ENCODE peak calls at places on chromosome 19, in ten cellular contexts. One of them, this sample, is unnamed.

GRCh38 chr19:7419153-7419552 is 69.7 kb downstream of the PEX11G start:
- DNase-seq in right cardiac atrium: no peak
- DNase-seq in thoracic aorta: no peak
- DNase-seq in CD4-positive, CD25-positive, alpha-beta regulatory T cell: no peak
- DNase-seq in CD4-positive, alpha-beta T cell: no peak
- DNase-seq in Peyer's patch: no peak
- DNase-seq in keratinocyte: no peak
- DNase-seq in RWPE1: no peak
- DNase-seq in effector memory CD4-positive, alpha-beta T cell: no peak
- DNase-seq in CD8-positive, alpha-beta T cell: no peak
- DNase-seq in this sample: no peak

GRCh38 chr19:35296644-35297514 is 4.9 kb downstream of the MAG start:
- DNase-seq in CD4-positive, CD25-positive, alpha-beta regulatory T cell: no peak
- DNase-seq in Peyer's patch: no peak
- DNase-seq in effector memory CD4-positive, alpha-beta T cell: no peak
- DNase-seq in thoracic aorta: no peak
- DNase-seq in right cardiac atrium: no peak
- DNase-seq in RWPE1: no peak
- DNase-seq in CD4-positive, alpha-beta T cell: no peak
- DNase-seq in CD8-positive, alpha-beta T cell: no peak
- DNase-seq in keratinocyte: no peak
- DNase-seq in this sample: no peak

GRCh38 chr19:34597596-34597995 is 79.4 kb downstream of the SCGB2B2 start:
- DNase-seq in CD8-positive, alpha-beta T cell: no peak
- DNase-seq in right cardiac atrium: no peak
- DNase-seq in Peyer's patch: no peak
- DNase-seq in keratinocyte: no peak
- DNase-seq in thoracic aorta: no peak
- DNase-seq in RWPE1: no peak
- DNase-seq in CD4-positive, alpha-beta T cell: no peak
- DNase-seq in effector memory CD4-positive, alpha-beta T cell: no peak
- DNase-seq in CD4-positive, CD25-positive, alpha-beta regulatory T cell: no peak
- DNase-seq in this sample: no peak

GRCh38 chr19:8212212-8212611 is 3.0 kb downstream of the CERS4 start:
- DNase-seq in effector memory CD4-positive, alpha-beta T cell: no peak
- DNase-seq in right cardiac atrium: no peak
- DNase-seq in CD8-positive, alpha-beta T cell: no peak
- DNase-seq in Peyer's patch: no peak
- DNase-seq in thoracic aorta: no peak
- DNase-seq in RWPE1: no peak
- DNase-seq in keratinocyte: no peak
- DNase-seq in CD4-positive, CD25-positive, alpha-beta regulatory T cell: no peak
- DNase-seq in CD4-positive, alpha-beta T cell: no peak
- DNase-seq in this sample: no peak

GRCh38 chr19:55189424-55189823 is 9.3 kb upstream of the SYT5 start:
- DNase-seq in thoracic aorta: no peak
- DNase-seq in effector memory CD4-positive, alpha-beta T cell: no peak
- DNase-seq in keratinocyte: peak; percentile 98
- DNase-seq in Peyer's patch: no peak
- DNase-seq in right cardiac atrium: no peak
- DNase-seq in CD8-positive, alpha-beta T cell: no peak
- DNase-seq in CD4-positive, alpha-beta T cell: no peak
- DNase-seq in CD4-positive, CD25-positive, alpha-beta regulatory T cell: no peak
- DNase-seq in RWPE1: peak; percentile 98
- DNase-seq in this sample: no peak

GRCh38 chr19:43934055-43934984 is 762 bp downstream of the ZNF45 start:
- DNase-seq in thoracic aorta: no peak
- DNase-seq in CD4-positive, alpha-beta T cell: no peak
- DNase-seq in keratinocyte: no peak
- DNase-seq in CD8-positive, alpha-beta T cell: no peak
- DNase-seq in Peyer's patch: no peak
- DNase-seq in CD4-positive, CD25-positive, alpha-beta regulatory T cell: no peak
- DNase-seq in right cardiac atrium: no peak
- DNase-seq in RWPE1: peak; percentile 13
- DNase-seq in effector memory CD4-positive, alpha-beta T cell: no peak
- DNase-seq in this sample: no peak

GRCh38 chr19:45400192-45400591 is 4.7 kb downstream of the PPP1R13L start:
- DNase-seq in right cardiac atrium: no peak
- DNase-seq in RWPE1: peak; percentile 72
- DNase-seq in effector memory CD4-positive, alpha-beta T cell: no peak
- DNase-seq in CD4-positive, alpha-beta T cell: no peak
- DNase-seq in CD8-positive, alpha-beta T cell: no peak
- DNase-seq in keratinocyte: peak; percentile 90
- DNase-seq in Peyer's patch: no peak
- DNase-seq in CD4-positive, CD25-positive, alpha-beta regulatory T cell: no peak
- DNase-seq in thoracic aorta: no peak
- DNase-seq in this sample: no peak

GRCh38 chr19:40265763-40266099 is 19.4 kb downstream of the AKT2 start:
- DNase-seq in thoracic aorta: no peak
- DNase-seq in keratinocyte: no peak
- DNase-seq in CD4-positive, alpha-beta T cell: no peak
- DNase-seq in Peyer's patch: no peak
- DNase-seq in CD4-positive, CD25-positive, alpha-beta regulatory T cell: no peak
- DNase-seq in CD8-positive, alpha-beta T cell: no peak
- DNase-seq in effector memory CD4-positive, alpha-beta T cell: no peak
- DNase-seq in RWPE1: no peak
- DNase-seq in right cardiac atrium: no peak
- DNase-seq in this sample: no peak

GRCh38 chr19:2719232-2719735 is 1.9 kb downstream of the DIRAS1 start:
- DNase-seq in CD4-positive, alpha-beta T cell: no peak
- DNase-seq in CD4-positive, CD25-positive, alpha-beta regulatory T cell: no peak
- DNase-seq in right cardiac atrium: no peak
- DNase-seq in thoracic aorta: no peak
- DNase-seq in effector memory CD4-positive, alpha-beta T cell: no peak
- DNase-seq in RWPE1: no peak
- DNase-seq in keratinocyte: no peak
- DNase-seq in CD8-positive, alpha-beta T cell: no peak
- DNase-seq in Peyer's patch: no peak
- DNase-seq in this sample: no peak

GRCh38 chr19:46746281-46746965 is at the start of gene STRN4:
- DNase-seq in RWPE1: peak; percentile 90
- DNase-seq in CD4-positive, CD25-positive, alpha-beta regulatory T cell: peak; percentile 66
- DNase-seq in Peyer's patch: peak; percentile 78
- DNase-seq in right cardiac atrium: peak; percentile 85
- DNase-seq in keratinocyte: no peak
- DNase-seq in effector memory CD4-positive, alpha-beta T cell: peak; percentile 52
- DNase-seq in CD8-positive, alpha-beta T cell: no peak
- DNase-seq in CD4-positive, alpha-beta T cell: peak; percentile 67
- DNase-seq in thoracic aorta: no peak
- DNase-seq in this sample: no peak

GRCh38 chr19:29515706-29516357 is 10.0 kb upstream of the VSTM2B start:
- DNase-seq in keratinocyte: no peak
- DNase-seq in RWPE1: no peak
- DNase-seq in CD4-positive, alpha-beta T cell: no peak
- DNase-seq in effector memory CD4-positive, alpha-beta T cell: no peak
- DNase-seq in CD8-positive, alpha-beta T cell: no peak
- DNase-seq in Peyer's patch: peak; percentile 7
- DNase-seq in thoracic aorta: no peak
- DNase-seq in right cardiac atrium: peak; percentile 18
- DNase-seq in CD4-positive, CD25-positive, alpha-beta regulatory T cell: no peak
- DNase-seq in this sample: no peak

DNA sequence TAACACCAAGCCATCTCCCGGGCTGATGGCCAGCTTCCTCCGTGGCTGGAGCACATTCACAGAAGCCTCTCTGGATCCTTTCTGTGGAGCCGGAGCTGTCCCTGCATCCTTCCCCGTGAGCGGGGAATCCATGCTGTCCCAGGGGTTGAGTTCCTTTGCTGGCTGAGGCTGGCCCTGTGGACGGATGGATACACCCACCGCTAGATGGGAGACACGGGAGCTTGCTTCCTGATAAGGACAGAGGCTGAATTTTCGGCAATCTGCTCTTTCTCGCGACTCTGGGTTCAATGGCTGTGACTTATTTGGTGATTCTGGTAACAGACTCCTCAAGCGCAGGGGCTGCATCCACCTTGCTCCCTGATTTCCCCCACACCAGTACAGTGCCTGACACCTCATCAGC is 370.4 kb downstream of the ZNF536 start:
- DNase-seq in CD4-positive, alpha-beta T cell: no peak
- DNase-seq in Peyer's patch: no peak
- DNase-seq in RWPE1: no peak
- DNase-seq in keratinocyte: no peak
- DNase-seq in effector memory CD4-positive, alpha-beta T cell: no peak
- DNase-seq in thoracic aorta: no peak
- DNase-seq in CD4-positive, CD25-positive, alpha-beta regulatory T cell: no peak
- DNase-seq in right cardiac atrium: no peak
- DNase-seq in CD8-positive, alpha-beta T cell: no peak
- DNase-seq in this sample: no peak
- H3K27ac ChIP-seq in CD4-positive, alpha-beta T cell: no peak overlapping the region
- H3K27ac ChIP-seq in Peyer's patch: no peak overlapping the region
- H3K27ac ChIP-seq in RWPE1: no peak overlapping the region
- H3K27ac ChIP-seq in keratinocyte: no peak overlapping the region
- H3K27ac ChIP-seq in effector memory CD4-positive, alpha-beta T cell: no peak overlapping the region
- H3K27ac ChIP-seq in thoracic aorta: no peak overlapping the region
- H3K27ac ChIP-seq in CD4-positive, CD25-positive, alpha-beta regulatory T cell: no peak overlapping the region
- H3K27ac ChIP-seq in right cardiac atrium: no peak overlapping the region
- H3K27ac ChIP-seq in CD8-positive, alpha-beta T cell: no peak overlapping the region
- H3K27ac ChIP-seq in this sample: no peak overlapping the region

DNA sequence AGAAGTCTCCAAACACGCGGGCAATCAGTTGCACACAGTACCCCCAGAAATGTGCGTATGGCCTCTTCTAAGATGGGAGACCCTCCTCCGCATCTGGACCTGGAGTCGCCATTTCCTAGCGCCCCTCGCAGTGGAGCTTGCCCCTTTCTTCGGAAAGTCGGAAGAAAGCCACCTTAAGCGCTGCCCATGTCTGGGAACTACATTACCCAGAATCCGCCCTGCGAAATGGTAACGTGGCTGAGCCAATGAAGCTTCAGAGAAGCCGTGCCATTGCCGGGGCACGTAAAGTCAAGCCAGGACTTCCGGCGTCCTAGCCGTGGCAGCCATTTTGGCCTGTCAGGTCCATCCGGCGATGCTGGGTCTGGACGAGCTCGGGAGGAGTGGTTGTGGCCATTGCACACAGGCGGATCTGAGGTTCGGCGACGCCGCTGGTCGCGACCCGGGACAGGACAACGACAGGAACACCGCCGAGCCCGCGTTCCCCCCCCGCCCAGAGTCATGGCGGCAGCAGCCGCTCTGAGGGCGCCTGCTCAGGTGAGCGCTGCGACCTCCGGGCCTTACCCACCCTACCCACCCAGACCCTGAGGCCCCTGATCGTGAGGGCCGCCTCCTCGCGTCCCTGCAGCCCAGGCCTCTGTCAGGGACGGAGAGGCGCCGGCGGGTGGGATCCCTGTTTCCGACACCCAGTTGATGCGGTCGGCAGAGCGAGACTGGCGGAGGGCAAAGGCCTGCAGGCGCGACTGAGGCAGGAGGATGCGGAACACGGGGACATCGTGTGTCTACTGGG is at the start of gene ZNF586:
- DNase-seq in right cardiac atrium: peak; percentile 94
- DNase-seq in CD4-positive, alpha-beta T cell: peak; percentile 80
- DNase-seq in thoracic aorta: peak; percentile 35
- DNase-seq in keratinocyte: peak; percentile 50
- DNase-seq in CD4-positive, CD25-positive, alpha-beta regulatory T cell: peak; percentile 96
- DNase-seq in Peyer's patch: peak; percentile 88
- DNase-seq in RWPE1: peak; percentile 92
- DNase-seq in effector memory CD4-positive, alpha-beta T cell: peak; percentile 85
- DNase-seq in CD8-positive, alpha-beta T cell: peak; percentile 64
- DNase-seq in this sample: peak; percentile 85
- H3K27ac ChIP-seq in right cardiac atrium: peak within 1 kb of the TSS; percentile 70
- H3K27ac ChIP-seq in CD4-positive, alpha-beta T cell: peak within 1 kb of the TSS; percentile 73
- H3K27ac ChIP-seq in thoracic aorta: peak within 1 kb of the TSS; percentile 22
- H3K27ac ChIP-seq in keratinocyte: peak within 1 kb of the TSS; percentile 58
- H3K27ac ChIP-seq in CD4-positive, CD25-positive, alpha-beta regulatory T cell: peak within 1 kb of the TSS; percentile 82
- H3K27ac ChIP-seq in Peyer's patch: peak within 1 kb of the TSS; percentile 70
- H3K27ac ChIP-seq in RWPE1: peak within 1 kb of the TSS; percentile 81
- H3K27ac ChIP-seq in effector memory CD4-positive, alpha-beta T cell: peak within 1 kb of the TSS; percentile 75
- H3K27ac ChIP-seq in CD8-positive, alpha-beta T cell: peak within 1 kb of the TSS; percentile 61
- H3K27ac ChIP-seq in this sample: peak within 1 kb of the TSS; percentile 75

GRCh38 chr19:13013649-13014048 is 18.4 kb downstream of the NFIX start:
- DNase-seq in thoracic aorta: no peak
- DNase-seq in keratinocyte: no peak
- DNase-seq in CD4-positive, alpha-beta T cell: no peak
- DNase-seq in RWPE1: no peak
- DNase-seq in effector memory CD4-positive, alpha-beta T cell: no peak
- DNase-seq in right cardiac atrium: peak; percentile 62
- DNase-seq in Peyer's patch: no peak
- DNase-seq in CD4-positive, CD25-positive, alpha-beta regulatory T cell: no peak
- DNase-seq in CD8-positive, alpha-beta T cell: no peak
- DNase-seq in this sample: no peak

GRCh38 chr19:13016245-13016627 is 21.0 kb downstream of the NFIX start:
- DNase-seq in Peyer's patch: no peak
- DNase-seq in thoracic aorta: no peak
- DNase-seq in keratinocyte: no peak
- DNase-seq in CD4-positive, CD25-positive, alpha-beta regulatory T cell: no peak
- DNase-seq in right cardiac atrium: no peak
- DNase-seq in CD8-positive, alpha-beta T cell: no peak
- DNase-seq in effector memory CD4-positive, alpha-beta T cell: no peak
- DNase-seq in CD4-positive, alpha-beta T cell: no peak
- DNase-seq in RWPE1: no peak
- DNase-seq in this sample: no peak

GRCh38 chr19:13015361-13016231 is 20.3 kb downstream of the NFIX start:
- DNase-seq in CD4-positive, alpha-beta T cell: no peak
- DNase-seq in RWPE1: no peak
- DNase-seq in CD8-positive, alpha-beta T cell: no peak
- DNase-seq in effector memory CD4-positive, alpha-beta T cell: no peak
- DNase-seq in thoracic aorta: no peak
- DNase-seq in CD4-positive, CD25-positive, alpha-beta regulatory T cell: no peak
- DNase-seq in right cardiac atrium: peak; percentile 44
- DNase-seq in Peyer's patch: no peak
- DNase-seq in keratinocyte: no peak
- DNase-seq in this sample: no peak

GRCh38 chr19:13014101-13014920 is 19.0 kb downstream of the NFIX start:
- DNase-seq in CD4-positive, CD25-positive, alpha-beta regulatory T cell: no peak
- DNase-seq in keratinocyte: no peak
- DNase-seq in thoracic aorta: no peak
- DNase-seq in effector memory CD4-positive, alpha-beta T cell: no peak
- DNase-seq in CD4-positive, alpha-beta T cell: no peak
- DNase-seq in RWPE1: no peak
- DNase-seq in Peyer's patch: peak; percentile 60
- DNase-seq in right cardiac atrium: peak; percentile 66
- DNase-seq in CD8-positive, alpha-beta T cell: no peak
- DNase-seq in this sample: no peak

GRCh38 chr19:13014921-13015280 is 19.6 kb downstream of the NFIX start:
- DNase-seq in right cardiac atrium: no peak
- DNase-seq in CD4-positive, CD25-positive, alpha-beta regulatory T cell: no peak
- DNase-seq in effector memory CD4-positive, alpha-beta T cell: no peak
- DNase-seq in thoracic aorta: no peak
- DNase-seq in CD8-positive, alpha-beta T cell: no peak
- DNase-seq in CD4-positive, alpha-beta T cell: no peak
- DNase-seq in Peyer's patch: no peak
- DNase-seq in keratinocyte: no peak
- DNase-seq in RWPE1: no peak
- DNase-seq in this sample: no peak
- H3K27ac ChIP-seq in right cardiac atrium: peak overlapping the region; percentile 34
- H3K27ac ChIP-seq in CD4-positive, CD25-positive, alpha-beta regulatory T cell: no peak overlapping the region
- H3K27ac ChIP-seq in effector memory CD4-positive, alpha-beta T cell: no peak overlapping the region
- H3K27ac ChIP-seq in thoracic aorta: peak overlapping the region; percentile 99
- H3K27ac ChIP-seq in CD8-positive, alpha-beta T cell: no peak overlapping the region
- H3K27ac ChIP-seq in CD4-positive, alpha-beta T cell: no peak overlapping the region
- H3K27ac ChIP-seq in Peyer's patch: peak overlapping the region; percentile 33
- H3K27ac ChIP-seq in keratinocyte: peak overlapping the region; percentile 95
- H3K27ac ChIP-seq in RWPE1: peak overlapping the region; percentile 98
- H3K27ac ChIP-seq in this sample: peak overlapping the region; percentile 99

DNA sequence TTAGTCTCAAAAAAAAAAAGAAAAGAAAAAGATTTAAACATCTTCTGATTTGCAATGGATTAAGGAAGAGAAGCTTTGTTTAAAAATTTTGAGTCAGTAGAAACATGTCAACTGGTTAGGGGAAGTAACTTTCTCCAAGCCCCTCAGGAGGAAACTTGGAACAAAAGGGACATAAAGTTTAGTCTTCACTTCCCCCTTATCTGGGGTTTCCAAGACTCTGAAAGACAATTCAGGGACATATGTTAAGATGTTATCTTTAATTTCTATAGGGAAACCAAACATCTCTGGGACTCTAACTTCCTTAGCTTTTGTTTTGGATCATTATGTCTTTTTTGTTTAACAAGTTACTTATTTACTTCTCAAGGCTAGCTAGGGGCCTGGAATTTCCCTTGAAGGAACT is 20.1 kb upstream of the MRI1 start:
- DNase-seq in CD8-positive, alpha-beta T cell: no peak
- DNase-seq in RWPE1: no peak
- DNase-seq in right cardiac atrium: no peak
- DNase-seq in CD4-positive, CD25-positive, alpha-beta regulatory T cell: no peak
- DNase-seq in keratinocyte: no peak
- DNase-seq in CD4-positive, alpha-beta T cell: no peak
- DNase-seq in effector memory CD4-positive, alpha-beta T cell: no peak
- DNase-seq in thoracic aorta: no peak
- DNase-seq in Peyer's patch: no peak
- DNase-seq in this sample: no peak
- H3K27ac ChIP-seq in CD8-positive, alpha-beta T cell: no peak overlapping the region
- H3K27ac ChIP-seq in RWPE1: no peak overlapping the region
- H3K27ac ChIP-seq in right cardiac atrium: no peak overlapping the region
- H3K27ac ChIP-seq in CD4-positive, CD25-positive, alpha-beta regulatory T cell: no peak overlapping the region
- H3K27ac ChIP-seq in keratinocyte: no peak overlapping the region
- H3K27ac ChIP-seq in CD4-positive, alpha-beta T cell: no peak overlapping the region
- H3K27ac ChIP-seq in effector memory CD4-positive, alpha-beta T cell: no peak overlapping the region
- H3K27ac ChIP-seq in thoracic aorta: no peak overlapping the region
- H3K27ac ChIP-seq in Peyer's patch: no peak overlapping the region
- H3K27ac ChIP-seq in this sample: no peak overlapping the region

This sample was measured in tibial artery.